ENCODE peak calls at places on chromosome 7, in five cellular contexts. A, Z, L, N and U are unnamed samples.

GRCh38 chr7:38507379-38507778 is 123.8 kb downstream of the AMPH start:
- DNase-seq in A (no peak), Z (no peak), L (peak; percentile 3), N (peak; percentile 34), U (no peak)

GRCh38 chr7:28754027-28754426 is 204.1 kb downstream of the TRIL start:
- DNase-seq in A (no peak), Z (no peak), L (peak; percentile 78), N (peak; percentile 85), U (peak; percentile 68)

GRCh38 chr7:137895301-137896201 is 48.8 kb upstream of the DGKI start:
- DNase-seq in A (no peak), Z (no peak), L (no peak), N (no peak), U (no peak)

GRCh38 chr7:84042110-84042539 is 152.5 kb downstream of the SEMA3A start:
- DNase-seq in A (no peak), Z (no peak), L (peak; percentile 95), N (peak; percentile 84), U (peak; percentile 89)

GRCh38 chr7:140036224-140036651 is 26.5 kb downstream of the PARP12 start:
- DNase-seq in A (no peak), Z (no peak), L (peak; percentile 50), N (no peak), U (no peak)

GRCh38 chr7:86747698-86748097 is 104.0 kb downstream of the GRM3 start:
- DNase-seq in A (peak; percentile 26), Z (no peak), L (no peak), N (no peak), U (no peak)

GRCh38 chr7:72048420-72048819 is 363.7 kb downstream of the CALN1 start:
- DNase-seq in A (no peak), Z (no peak), L (no peak), N (no peak), U (no peak)

GRCh38 chr7:66837661-66838060 is 83.4 kb upstream of the TMEM248 start:
- DNase-seq in A (no peak), Z (no peak), L (no peak), N (no peak), U (no peak)

GRCh38 chr7:81232084-81232799 is 313.4 kb upstream of the SEMA3C start:
- DNase-seq in A (no peak), Z (no peak), L (no peak), N (no peak), U (no peak)

GRCh38 chr7:95432606-95433005 is 2.2 kb downstream of the PON2 start:
- DNase-seq in A (no peak), Z (no peak), L (no peak), N (no peak), U (no peak)

GRCh38 chr7:25714013-25714412 is 438.0 kb upstream of the NFE2L3 start:
- DNase-seq in A (no peak), Z (no peak), L (no peak), N (no peak), U (no peak)

GRCh38 chr7:135448753-135449152 is 61.1 kb downstream of the CNOT4 start:
- DNase-seq in A (no peak), Z (no peak), L (no peak), N (no peak), U (no peak)

GRCh38 chr7:84085147-84085546 is 109.4 kb downstream of the SEMA3A start:
- DNase-seq in A (no peak), Z (no peak), L (peak; percentile 72), N (peak; percentile 85), U (peak; percentile 28)

GRCh38 chr7:98958968-98959367 is 80.6 kb downstream of the TRRAP start:
- DNase-seq in A (no peak), Z (no peak), L (no peak), N (no peak), U (no peak)
- H3K36me3 ChIP-seq in A (peaks cover 97% of the 10 kb centered on the region), Z (no peaks in the 10 kb centered on the region), L (peaks cover 44% of the 10 kb centered on the region), N (peaks cover 67% of the 10 kb centered on the region), U (peaks cover 18% of the 10 kb centered on the region)

GRCh38 chr7:150695654-150696053 is 10.1 kb downstream of the GIMAP2 start:
- DNase-seq in A (no peak), Z (no peak), L (no peak), N (no peak), U (no peak)
- H2AFZ ChIP-seq in A (no peak overlapping the region), Z (no peak overlapping the region), L (no peak overlapping the region), N (no peak overlapping the region), U (no peak overlapping the region)

GRCh38 chr7:929311-929711 is 25.2 kb downstream of the ADAP1 start:
- DNase-seq in A (no peak), Z (no peak), L (no peak), N (no peak), U (no peak)
- H3K36me3 ChIP-seq in A (no peaks in the 10 kb centered on the region), Z (no peaks in the 10 kb centered on the region), L (no peaks in the 10 kb centered on the region), N (no peaks in the 10 kb centered on the region), U (no peaks in the 10 kb centered on the region)

GRCh38 chr7:40580776-40581175 is 446.0 kb downstream of the SUGCT start:
- DNase-seq in A (no peak), Z (no peak), L (no peak), N (no peak), U (no peak)

GRCh38 chr7:40586197-40586596 is 451.4 kb downstream of the SUGCT start:
- DNase-seq in A (no peak), Z (no peak), L (peak; percentile 87), N (peak; percentile 83), U (peak; percentile 50)

GRCh38 chr7:40579401-40579800 is 444.6 kb downstream of the SUGCT start:
- DNase-seq in A (no peak), Z (no peak), L (peak; percentile 71), N (peak; percentile 38), U (peak; percentile 25)

GRCh38 chr7:40583653-40584424 is 449.0 kb downstream of the SUGCT start:
- DNase-seq in A (no peak), Z (no peak), L (no peak), N (no peak), U (peak; percentile 91)

GRCh38 chr7:40584667-40585433 is 450.0 kb downstream of the SUGCT start:
- DNase-seq in A (no peak), Z (no peak), L (peak; percentile 51), N (peak; percentile 80), U (peak; percentile 82)
- H2AFZ ChIP-seq in A (no peak overlapping the region), Z (no peak overlapping the region), L (no peak overlapping the region), N (no peak overlapping the region), U (no peak overlapping the region)

GRCh38 chr7:22823142-22823497 is 471 bp upstream of the TOMM7 start:
- DNase-seq in A (no peak), Z (no peak), L (no peak), N (no peak), U (no peak)

GRCh38 chr7:22822486-22823141 is at the start of gene TOMM7:
- DNase-seq in A (peak; percentile 95), Z (peak; percentile 98), L (peak; percentile 98), N (peak; percentile 97), U (peak; percentile 92)

GRCh38 chr7:22826593-22826992 is 3.9 kb upstream of the TOMM7 start:
- DNase-seq in A (no peak), Z (no peak), L (no peak), N (no peak), U (no peak)

GRCh38 chr7:22827563-22827962 is 4.9 kb upstream of the TOMM7 start:
- DNase-seq in A (no peak), Z (no peak), L (no peak), N (no peak), U (no peak)

GRCh38 chr7:22824760-22825159 is 2.1 kb upstream of the TOMM7 start:
- DNase-seq in A (no peak), Z (no peak), L (no peak), N (no peak), U (no peak)
- H3K36me3 ChIP-seq in A (peaks cover 2% of the 10 kb centered on the region), Z (no peaks in the 10 kb centered on the region), L (peaks cover 1% of the 10 kb centered on the region), N (no peaks in the 10 kb centered on the region), U (no peaks in the 10 kb centered on the region)

DNA sequence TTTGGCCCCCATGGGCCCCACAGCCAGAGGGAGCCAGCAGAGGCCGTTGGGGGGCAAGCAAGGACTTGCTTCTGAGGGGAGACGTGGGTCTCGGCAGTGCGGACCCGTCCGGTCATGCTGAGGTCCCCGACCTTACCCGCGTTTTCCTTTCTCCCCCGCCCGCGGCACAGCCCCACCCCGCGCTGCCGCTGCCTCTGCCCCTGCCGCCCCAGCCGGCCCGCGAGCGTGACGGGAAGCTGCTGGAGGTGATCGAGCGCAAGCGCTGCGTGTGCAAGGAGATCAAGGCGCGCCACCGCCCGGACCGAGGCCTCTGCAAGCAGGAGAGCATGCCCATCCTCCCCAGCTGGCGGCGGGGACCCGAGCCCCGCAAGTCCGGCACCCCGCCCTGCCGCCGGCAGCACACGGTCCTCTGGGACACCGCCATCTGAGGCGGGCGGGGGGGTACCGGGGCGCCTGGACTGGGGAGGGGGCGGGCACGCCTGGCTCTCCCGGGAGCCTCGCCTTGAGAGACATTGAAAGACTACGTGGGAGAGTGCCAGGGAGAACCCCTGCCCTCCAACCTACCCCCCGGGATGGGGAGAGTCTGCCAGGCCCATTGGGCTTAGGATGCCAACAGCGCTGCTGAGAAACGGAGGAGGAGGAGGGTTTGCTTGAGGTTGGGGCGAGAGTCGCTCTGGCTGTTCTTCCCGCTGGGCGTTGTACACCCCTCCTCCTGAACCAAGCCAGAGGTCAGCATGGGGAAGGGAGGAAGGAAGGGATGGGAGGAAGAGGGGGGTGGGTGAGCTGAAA is 9.9 kb downstream of the NYAP1 start:
- DNase-seq in A (no peak), Z (peak; percentile 64), L (peak; percentile 38), N (no peak), U (no peak)
- H2AFZ ChIP-seq in A (no peak overlapping the region), Z (no peak overlapping the region), L (no peak overlapping the region), N (peak overlapping the region; percentile 71), U (no peak overlapping the region)